ENCODE peak calls at places on chromosome 9, in five cellular contexts. One of them, this sample, is unnamed.

GRCh38 chr9:85527331-85528015 is 214.3 kb downstream of the AGTPBP1 start:
- DNase-seq in nephron progenitor cell: no peak
- DNase-seq in keratinocyte: no peak
- DNase-seq in IMR-90: no peak
- DNase-seq in stimulated activated CD4-positive, alpha-beta T cell treated with anti-CD3 and anti-CD28 coated beads, Interleukin-1b, Interleukin-23, amount 100 ng/mL, for 48 hours: no peak
- DNase-seq in this sample: peak; percentile 10

GRCh38 chr9:71271602-71272001 is 150.2 kb upstream of the TRPM3 start:
- DNase-seq in nephron progenitor cell: no peak
- DNase-seq in stimulated activated CD4-positive, alpha-beta T cell treated with anti-CD3 and anti-CD28 coated beads, Interleukin-1b, Interleukin-23, amount 100 ng/mL, for 48 hours: no peak
- DNase-seq in keratinocyte: no peak
- DNase-seq in IMR-90: no peak
- DNase-seq in this sample: no peak

GRCh38 chr9:31590091-31590490 is 794.4 kb upstream of the ACO1 start:
- DNase-seq in keratinocyte: no peak
- DNase-seq in stimulated activated CD4-positive, alpha-beta T cell treated with anti-CD3 and anti-CD28 coated beads, Interleukin-1b, Interleukin-23, amount 100 ng/mL, for 48 hours: no peak
- DNase-seq in nephron progenitor cell: no peak
- DNase-seq in IMR-90: no peak
- DNase-seq in this sample: no peak

GRCh38 chr9:124350485-124351263 is 64.6 kb downstream of the PSMB7 start:
- DNase-seq in IMR-90: no peak
- DNase-seq in nephron progenitor cell: no peak
- DNase-seq in keratinocyte: no peak
- DNase-seq in stimulated activated CD4-positive, alpha-beta T cell treated with anti-CD3 and anti-CD28 coated beads, Interleukin-1b, Interleukin-23, amount 100 ng/mL, for 48 hours: no peak
- DNase-seq in this sample: no peak

GRCh38 chr9:127537014-127537413 is 75.1 kb upstream of the STXBP1 start:
- DNase-seq in keratinocyte: peak; percentile 80
- DNase-seq in IMR-90: peak; percentile 83
- DNase-seq in nephron progenitor cell: no peak
- DNase-seq in stimulated activated CD4-positive, alpha-beta T cell treated with anti-CD3 and anti-CD28 coated beads, Interleukin-1b, Interleukin-23, amount 100 ng/mL, for 48 hours: no peak
- DNase-seq in this sample: no peak

GRCh38 chr9:69003051-69003450 is 10.9 kb downstream of the PRKACG start:
- DNase-seq in keratinocyte: no peak
- DNase-seq in stimulated activated CD4-positive, alpha-beta T cell treated with anti-CD3 and anti-CD28 coated beads, Interleukin-1b, Interleukin-23, amount 100 ng/mL, for 48 hours: no peak
- DNase-seq in nephron progenitor cell: no peak
- DNase-seq in IMR-90: no peak
- DNase-seq in this sample: no peak

GRCh38 chr9:26308328-26308727 is 584.3 kb downstream of the CAAP1 start:
- DNase-seq in IMR-90: peak; percentile 40
- DNase-seq in keratinocyte: no peak
- DNase-seq in stimulated activated CD4-positive, alpha-beta T cell treated with anti-CD3 and anti-CD28 coated beads, Interleukin-1b, Interleukin-23, amount 100 ng/mL, for 48 hours: no peak
- DNase-seq in nephron progenitor cell: no peak
- DNase-seq in this sample: no peak

GRCh38 chr9:82356131-82356530 is 367.6 kb downstream of the SPATA31D1 start:
- DNase-seq in stimulated activated CD4-positive, alpha-beta T cell treated with anti-CD3 and anti-CD28 coated beads, Interleukin-1b, Interleukin-23, amount 100 ng/mL, for 48 hours: no peak
- DNase-seq in IMR-90: no peak
- DNase-seq in nephron progenitor cell: no peak
- DNase-seq in keratinocyte: no peak
- DNase-seq in this sample: no peak

GRCh38 chr9:89153618-89154017 is 25.0 kb downstream of the SHC3 start:
- DNase-seq in stimulated activated CD4-positive, alpha-beta T cell treated with anti-CD3 and anti-CD28 coated beads, Interleukin-1b, Interleukin-23, amount 100 ng/mL, for 48 hours: peak; percentile 65
- DNase-seq in nephron progenitor cell: no peak
- DNase-seq in IMR-90: peak; percentile 94
- DNase-seq in keratinocyte: peak; percentile 33
- DNase-seq in this sample: peak; percentile 61

GRCh38 chr9:20419552-20419951 is 202.7 kb downstream of the MLLT3 start:
- DNase-seq in keratinocyte: no peak
- DNase-seq in IMR-90: no peak
- DNase-seq in nephron progenitor cell: no peak
- DNase-seq in stimulated activated CD4-positive, alpha-beta T cell treated with anti-CD3 and anti-CD28 coated beads, Interleukin-1b, Interleukin-23, amount 100 ng/mL, for 48 hours: no peak
- DNase-seq in this sample: peak; percentile 11

GRCh38 chr9:121398374-121398773 is 28.3 kb upstream of the STOM start:
- DNase-seq in nephron progenitor cell: no peak
- DNase-seq in IMR-90: peak; percentile 100
- DNase-seq in stimulated activated CD4-positive, alpha-beta T cell treated with anti-CD3 and anti-CD28 coated beads, Interleukin-1b, Interleukin-23, amount 100 ng/mL, for 48 hours: no peak
- DNase-seq in keratinocyte: peak; percentile 100
- DNase-seq in this sample: no peak

This sample was measured in cardiac muscle cell.